ENCODE peak calls at places on chromosomes 1 and 21, in five cellular contexts. T is SK-N-MC, L is GM23248, H is mesenchymal stem cell, F is astrocyte. E is an unnamed sample.

GRCh38 chr1:7372477-7373120 is 398.5 kb upstream of the VAMP3 start:
- DNase-seq in T (no peak), L (no peak), H (no peak), F (no peak), E (no peak)

GRCh38 chr1:82052563-82052962 is 251.8 kb downstream of the ADGRL2 start:
- DNase-seq in T (no peak), L (no peak), H (no peak), F (no peak), E (no peak)

GRCh38 chr1:236451796-236452373 is 57.8 kb downstream of the EDARADD start:
- DNase-seq in T (no peak), L (peak; percentile 26), H (no peak), F (no peak), E (no peak)

GRCh38 chr1:18936471-18936813 is 20.0 kb downstream of the IFFO2 start:
- DNase-seq in T (no peak), L (no peak), H (no peak), F (no peak), E (no peak)

GRCh38 chr1:91651671-91652071 is 151.0 kb downstream of the CDC7 start:
- DNase-seq in T (no peak), L (peak; percentile 28), H (peak; percentile 20), F (peak; percentile 41), E (peak; percentile 34)

GRCh38 chr1:26626994-26627393 is 68.8 kb upstream of the ARID1A start:
- DNase-seq in T (no peak), L (peak; percentile 74), H (no peak), F (peak; percentile 41), E (no peak)

GRCh38 chr1:82837261-82837660 is 1036.5 kb downstream of the ADGRL2 start:
- DNase-seq in T (no peak), L (peak; percentile 15), H (peak; percentile 43), F (no peak), E (no peak)

GRCh38 chr1:160307455-160307854 is 22.5 kb upstream of the PEX19 start:
- DNase-seq in T (no peak), L (no peak), H (no peak), F (no peak), E (no peak)

GRCh38 chr1:40030528-40031135 is 9.9 kb upstream of the CAP1 start:
- DNase-seq in T (no peak), L (peak; percentile 60), H (no peak), F (peak; percentile 82), E (no peak)

GRCh38 chr1:233025156-233025555 is 74.7 kb downstream of the NTPCR start:
- DNase-seq in T (no peak), L (peak; percentile 23), H (peak; percentile 52), F (no peak), E (no peak)

GRCh38 chr1:103448560-103448959 is 76.9 kb upstream of the RNPC3 start:
- DNase-seq in T (no peak), L (no peak), H (peak; percentile 3), F (peak; percentile 68), E (no peak)

GRCh38 chr1:204335085-204335484 is 24.6 kb downstream of the PLEKHA6 start:
- DNase-seq in T (no peak), L (no peak), H (no peak), F (no peak), E (no peak)

GRCh38 chr1:107963601-107964396 is 1.2 kb downstream of the VAV3 start:
- DNase-seq in T (no peak), L (peak; percentile 57), H (peak; percentile 38), F (no peak), E (peak; percentile 29)

GRCh38 chr1:55214214-55214902 is 806 bp downstream of the USP24 start:
- DNase-seq in T (no peak), L (peak; percentile 55), H (peak; percentile 48), F (no peak), E (peak; percentile 49)

GRCh38 chr1:24343412-24344089 is 24.4 kb downstream of the GRHL3 start:
- DNase-seq in T (no peak), L (no peak), H (no peak), F (no peak), E (no peak)

GRCh38 chr1:167374014-167374413 is 144.3 kb downstream of the CD247 start:
- DNase-seq in T (no peak), L (no peak), H (no peak), F (no peak), E (no peak)

GRCh38 chr1:212606734-212607205 is 1.8 kb upstream of the ATF3 start:
- DNase-seq in T (no peak), L (peak; percentile 42), H (peak; percentile 42), F (no peak), E (peak; percentile 79)

GRCh38 chr1:39754026-39754569 is 15.4 kb downstream of the PPIE start:
- DNase-seq in T (no peak), L (peak; percentile 8), H (no peak), F (no peak), E (no peak)

GRCh38 chr1:44810101-44810761 is 1.9 kb downstream of the BTBD19 start:
- DNase-seq in T (no peak), L (no peak), H (peak; percentile 40), F (no peak), E (peak; percentile 82)

GRCh38 chr1:209349372-209350324 is 233.9 kb upstream of the CAMK1G start:
- DNase-seq in T (no peak), L (peak; percentile 45), H (peak; percentile 18), F (peak; percentile 65), E (no peak)

GRCh38 chr1:160159846-160160245 is 8.4 kb downstream of the ATP1A4 start:
- DNase-seq in T (no peak), L (peak; percentile 12), H (no peak), F (no peak), E (no peak)

GRCh38 chr1:153546796-153547559 is 1.4 kb upstream of the S100A4 start:
- DNase-seq in T (peak; percentile 44), L (peak; percentile 62), H (no peak), F (no peak), E (no peak)

GRCh38 chr21:40603774-40604173 is 243.2 kb downstream of the DSCAM start:
- DNase-seq in T (no peak), L (no peak), H (no peak), F (no peak), E (no peak)

GRCh38 chr1:203937678-203938330 is 76.4 kb downstream of the SNRPE start:
- DNase-seq in T (no peak), L (no peak), H (no peak), F (no peak), E (no peak)

GRCh38 chr1:108049083-108049819 is 84.3 kb upstream of the VAV3 start:
- DNase-seq in T (no peak), L (peak; percentile 61), H (peak; percentile 9), F (no peak), E (no peak)

GRCh38 chr1:206445861-206446495 is 24.3 kb upstream of the IKBKE start:
- DNase-seq in T (no peak), L (no peak), H (no peak), F (no peak), E (no peak)

GRCh38 chr1:206447079-206447780 is 23.0 kb upstream of the IKBKE start:
- DNase-seq in T (no peak), L (no peak), H (no peak), F (no peak), E (no peak)

GRCh38 chr1:206449566-206449965 is 20.7 kb upstream of the IKBKE start:
- DNase-seq in T (no peak), L (peak; percentile 41), H (no peak), F (peak; percentile 61), E (no peak)

GRCh38 chr1:206448471-206448870 is 21.8 kb upstream of the IKBKE start:
- DNase-seq in T (no peak), L (no peak), H (no peak), F (no peak), E (no peak)

DNA sequence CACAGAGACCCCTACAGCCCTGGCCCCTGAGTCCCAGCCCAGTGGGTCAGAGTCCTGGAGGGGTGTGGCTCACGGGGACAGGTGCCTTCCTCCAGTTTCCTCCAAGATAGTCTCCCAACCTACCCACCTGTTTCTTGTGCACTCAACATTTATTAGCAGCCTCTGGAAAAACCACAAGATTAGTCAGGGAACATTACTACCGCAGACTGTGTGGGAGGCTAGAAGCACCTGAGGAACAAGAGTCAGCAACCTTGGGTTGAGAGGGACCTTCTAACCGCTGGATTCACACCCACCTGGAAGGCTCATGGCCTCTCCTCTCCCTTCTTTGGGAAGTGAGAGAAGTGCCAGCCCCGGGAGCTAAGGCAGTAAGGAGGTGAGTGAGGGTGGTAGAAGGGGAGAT is 22.5 kb upstream of the IKBKE start:
- DNase-seq in T (no peak), L (no peak), H (no peak), F (peak; percentile 57), E (no peak)
- H3K36me3 ChIP-seq in T (peaks cover 10% of the 10 kb centered on the region), L (peaks cover 38% of the 10 kb centered on the region), H (peaks cover 89% of the 10 kb centered on the region), F (peaks cover 29% of the 10 kb centered on the region), E (peaks cover 27% of the 10 kb centered on the region)

GRCh38 chr1:182003025-182003725 is 58.3 kb downstream of the ZNF648 start:
- DNase-seq in T (no peak), L (no peak), H (no peak), F (no peak), E (no peak)
- H3K36me3 ChIP-seq in T (no peaks in the 10 kb centered on the region), L (no peaks in the 10 kb centered on the region), H (no peaks in the 10 kb centered on the region), F (no peaks in the 10 kb centered on the region), E (no peaks in the 10 kb centered on the region)

DNA sequence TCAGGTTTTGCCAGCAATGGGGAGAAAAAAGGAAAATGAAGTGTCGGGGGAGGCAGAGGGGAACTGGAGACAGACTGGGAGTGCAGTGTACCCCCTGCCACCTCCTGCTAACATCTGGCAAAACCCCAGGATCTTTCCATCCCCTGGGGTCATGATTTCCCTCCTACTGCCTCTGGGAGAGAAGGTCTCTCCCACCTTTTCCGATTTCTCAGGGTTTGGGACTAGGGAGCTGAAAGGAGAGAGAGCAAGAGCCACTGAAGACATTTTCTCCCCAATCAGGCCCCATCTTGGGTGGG is 5.1 kb downstream of the FHL3 start:
- DNase-seq in T (no peak), L (no peak), H (no peak), F (no peak), E (no peak)
- H3K36me3 ChIP-seq in T (peaks cover 26% of the 10 kb centered on the region), L (peaks cover 6% of the 10 kb centered on the region), H (peaks cover 21% of the 10 kb centered on the region), F (peaks cover 15% of the 10 kb centered on the region), E (peaks cover 9% of the 10 kb centered on the region)

GRCh38 chr1:225941220-225941948 is at the start of gene LEFTY2:
- DNase-seq in T (no peak), L (peak; percentile 19), H (no peak), F (no peak), E (no peak)

GRCh38 chr1:225943582-225943981 is 2.6 kb upstream of the LEFTY2 start:
- DNase-seq in T (no peak), L (no peak), H (no peak), F (no peak), E (no peak)

GRCh38 chr1:225941949-225942222 is 866 bp upstream of the LEFTY2 start:
- DNase-seq in T (no peak), L (no peak), H (no peak), F (no peak), E (no peak)

GRCh38 chr1:225942574-225942973 is 1.6 kb upstream of the LEFTY2 start:
- DNase-seq in T (no peak), L (no peak), H (no peak), F (no peak), E (no peak)

GRCh38 chr1:225940385-225941151 is 452 bp downstream of the LEFTY2 start:
- DNase-seq in T (no peak), L (no peak), H (no peak), F (no peak), E (no peak)
- H3K36me3 ChIP-seq in T (no peaks in the 10 kb centered on the region), L (no peaks in the 10 kb centered on the region), H (no peaks in the 10 kb centered on the region), F (no peaks in the 10 kb centered on the region), E (no peaks in the 10 kb centered on the region)